ENCODE peak calls at places on chromosomes 13 and 19, in nine cellular contexts. S, J, D, H, Z, T, O, U and N are unnamed samples.

GRCh38 chr13:34340534-34340933 is 522.6 kb downstream of the RFC3 start:
- DNase-seq in D (peak), Z (no peak), U (no peak), O (no peak), S (no peak), H (no peak), J (no peak), T (no peak), N (no peak)

GRCh38 chr19:31054430-31054829 is 294.8 kb downstream of the TSHZ3 start:
- DNase-seq in U (no peak), H (no peak), J (no peak), S (peak), Z (peak), T (no peak), O (peak), D (peak), N (no peak)

GRCh38 chr19:27740396-27740795 is 1472.6 kb downstream of the UQCRFS1 start:
- DNase-seq in D (peak), S (no peak), H (no peak), U (no peak), T (no peak), O (no peak), Z (no peak), J (peak), N (no peak)

GRCh38 chr13:20182231-20182846 is 10.4 kb downstream of the GJB2 start:
- DNase-seq in J (no peak), T (no peak), U (peak), O (no peak), Z (no peak), D (peak), S (peak), H (peak), N (no peak)

GRCh38 chr19:39150807-39151206 is 25.2 kb downstream of the PAK4 start:
- DNase-seq in U (no peak), Z (no peak), D (no peak), H (no peak), S (no peak), T (no peak), O (no peak), J (no peak), N (no peak)

GRCh38 chr19:55437410-55437809 is 5.7 kb downstream of the SHISA7 start:
- DNase-seq in H (no peak), S (peak), U (no peak), D (peak), O (no peak), J (no peak), Z (no peak), T (peak), N (no peak)

GRCh38 chr13:20492036-20492435 is 33.6 kb downstream of the CRYL1 start:
- DNase-seq in D (no peak), O (no peak), H (no peak), Z (no peak), S (no peak), J (no peak), U (no peak), T (no peak), N (no peak)

GRCh38 chr19:44071824-44072542 is at the start of gene ZNF284:
- DNase-seq in T (peak), D (peak), O (peak), H (peak), U (peak), S (peak), J (peak), Z (peak), N (peak)

GRCh38 chr19:1467512-1468273 is 11.3 kb downstream of the C19orf25 start:
- DNase-seq in O (no peak), S (no peak), Z (no peak), U (no peak), D (no peak), T (peak), H (no peak), J (no peak), N (no peak)

GRCh38 chr19:16571689-16572331 is 405 bp downstream of the SLC35E1 start:
- DNase-seq in S (no peak), T (no peak), Z (peak), U (no peak), J (no peak), D (peak), O (no peak), H (no peak), N (no peak)

GRCh38 chr13:76271728-76272232 is 614.4 kb downstream of the KCTD12 start:
- DNase-seq in U (no peak), D (no peak), H (no peak), S (no peak), O (no peak), Z (no peak), T (no peak), J (no peak), N (no peak)

GRCh38 chr13:74251778-74252519 is 117.7 kb upstream of the KLF12 start:
- DNase-seq in T (no peak), U (no peak), H (no peak), S (no peak), J (no peak), Z (no peak), D (no peak), O (no peak), N (no peak)

GRCh38 chr13:32723987-32724386 is 137.7 kb downstream of the PDS5B start:
- DNase-seq in O (no peak), T (no peak), U (no peak), D (no peak), S (no peak), H (no peak), J (no peak), Z (no peak), N (no peak)

GRCh38 chr13:112849500-112849899 is 119.5 kb upstream of the MCF2L start:
- DNase-seq in Z (no peak), O (no peak), S (no peak), J (peak), D (no peak), U (no peak), T (no peak), H (no peak), N (peak)

GRCh38 chr13:98650376-98651107 is 73.6 kb upstream of the STK24 start:
- DNase-seq in T (no peak), J (no peak), S (no peak), H (no peak), O (no peak), D (peak), U (no peak), Z (peak), N (no peak)

GRCh38 chr19:56066152-56067023 is 54.7 kb downstream of the ZNF787 start:
- DNase-seq in T (peak), U (no peak), J (no peak), O (no peak), H (no peak), Z (peak), D (peak), S (peak), N (peak)

GRCh38 chr13:51801631-51802099 is 2.3 kb downstream of the DHRS12 start:
- DNase-seq in T (peak), O (no peak), H (peak), S (peak), Z (peak), J (no peak), D (peak), U (no peak), N (peak)

GRCh38 chr19:35879770-35880317 is 11.5 kb downstream of the APLP1 start:
- DNase-seq in O (peak), H (peak), Z (peak), U (no peak), T (peak), S (peak), J (peak), D (peak), N (peak)

GRCh38 chr19:17248011-17248776 is 2.5 kb upstream of the NR2F6 start:
- DNase-seq in D (peak), Z (peak), H (no peak), S (no peak), J (no peak), T (peak), U (no peak), O (no peak), N (no peak)

GRCh38 chr13:66459143-66459542 is 771.0 kb downstream of the PCDH9 start:
- DNase-seq in J (no peak), O (no peak), Z (no peak), D (no peak), T (no peak), U (no peak), S (no peak), H (no peak), N (no peak)

GRCh38 chr13:40517486-40518311 is 148.7 kb downstream of the FOXO1 start:
- DNase-seq in T (no peak), O (no peak), Z (no peak), H (no peak), S (no peak), J (no peak), D (no peak), U (peak), N (no peak)

GRCh38 chr13:41293272-41293671 is 17.8 kb upstream of the NAA16 start:
- DNase-seq in Z (no peak), D (no peak), U (no peak), J (no peak), S (no peak), O (no peak), H (no peak), T (no peak), N (no peak)

GRCh38 chr13:113490496-113491417 is at the start of gene DCUN1D2:
- DNase-seq in J (peak), U (peak), Z (peak), S (peak), H (peak), D (peak), T (peak), O (peak), N (peak)

GRCh38 chr19:48795055-48795854 is 15.6 kb downstream of the BCAT2 start:
- DNase-seq in S (peak), O (peak), U (peak), T (peak), J (peak), Z (peak), H (peak), D (peak), N (peak)

GRCh38 chr19:9793051-9793591 is 24.6 kb upstream of the ZNF846 start:
- DNase-seq in U (no peak), S (no peak), Z (peak), J (peak), T (peak), O (no peak), D (peak), H (peak), N (peak)

GRCh38 chr19:1446713-1447564 is 3.0 kb upstream of the APC2 start:
- DNase-seq in H (no peak), D (no peak), Z (no peak), U (no peak), O (no peak), J (no peak), S (no peak), T (peak), N (no peak)

GRCh38 chr13:108987488-108987887 is 358.1 kb downstream of the MYO16 start:
- DNase-seq in S (no peak), J (no peak), T (no peak), D (no peak), Z (no peak), O (no peak), U (no peak), H (no peak), N (no peak)

GRCh38 chr13:71964491-71965108 is 97.6 kb upstream of the DACH1 start:
- DNase-seq in H (no peak), J (no peak), O (no peak), D (no peak), S (no peak), T (no peak), Z (no peak), U (no peak), N (no peak)

GRCh38 chr13:30718661-30719520 is 16.5 kb upstream of the ALOX5AP start:
- DNase-seq in H (no peak), O (no peak), T (no peak), J (no peak), S (peak), D (no peak), Z (no peak), U (no peak), N (no peak)

GRCh38 chr13:108897955-108898354 is 268.5 kb downstream of the MYO16 start:
- DNase-seq in D (no peak), J (no peak), T (no peak), H (no peak), S (no peak), O (no peak), U (no peak), Z (no peak), N (no peak)

GRCh38 chr19:16001481-16002312 is 52.9 kb downstream of the OR10H4 start:
- DNase-seq in O (no peak), H (peak), S (no peak), Z (peak), D (no peak), J (no peak), U (peak), T (peak), N (no peak)

GRCh38 chr13:24877531-24877930 is 113.6 kb downstream of the RNF17 start:
- DNase-seq in S (no peak), U (no peak), J (no peak), H (no peak), T (no peak), O (no peak), D (no peak), Z (no peak), N (no peak)
- TF ChIP-seq EP300 in S (no peak), U (no peak), J (no peak), H (no peak), T (no peak), O (no peak), D (no peak), Z (no peak), N (no peak)

GRCh38 chr19:10915511-10916091 is 12.8 kb downstream of the YIPF2 start:
- DNase-seq in S (no peak), O (no peak), H (peak), U (no peak), J (peak), Z (no peak), D (peak), T (no peak), N (no peak)
- TF ChIP-seq EP300 in S (no peak), O (no peak), H (no peak), U (no peak), J (no peak), Z (no peak), D (no peak), T (no peak), N (no peak)

DNA sequence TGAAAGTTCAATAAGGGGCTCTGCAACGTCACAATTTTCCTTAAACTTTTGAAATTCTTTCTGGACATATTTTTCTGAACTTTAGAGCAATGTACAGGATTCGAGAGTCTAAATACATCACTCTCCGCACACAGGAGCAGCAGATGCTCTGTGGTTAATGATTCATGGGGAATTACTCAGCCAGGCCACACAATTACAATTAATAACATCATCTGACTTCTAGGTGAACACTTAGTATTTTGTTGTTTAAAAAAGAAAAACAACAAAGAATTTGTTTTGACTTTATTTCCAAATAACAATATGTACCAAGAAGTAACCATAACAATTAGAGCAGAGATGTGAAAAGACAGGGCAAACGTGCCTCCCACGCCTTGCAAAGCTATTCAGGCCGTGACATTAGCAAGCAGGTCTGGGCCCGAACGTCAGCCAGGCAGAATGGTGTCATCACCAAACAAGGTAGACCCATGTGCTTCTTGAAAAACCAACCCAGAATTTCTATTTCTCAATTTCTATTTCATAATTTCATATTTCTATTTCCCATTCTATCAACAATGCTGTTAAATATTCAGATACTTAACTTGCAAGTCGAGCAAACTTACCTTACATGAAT is 236.3 kb downstream of the COL4A1 start:
- DNase-seq in U (no peak), T (no peak), Z (no peak), J (no peak), O (no peak), H (no peak), S (no peak), D (no peak), N (no peak)
- TF ChIP-seq EP300 in U (no peak), T (no peak), Z (no peak), J (no peak), O (no peak), H (no peak), S (no peak), D (no peak), N (no peak)

DNA sequence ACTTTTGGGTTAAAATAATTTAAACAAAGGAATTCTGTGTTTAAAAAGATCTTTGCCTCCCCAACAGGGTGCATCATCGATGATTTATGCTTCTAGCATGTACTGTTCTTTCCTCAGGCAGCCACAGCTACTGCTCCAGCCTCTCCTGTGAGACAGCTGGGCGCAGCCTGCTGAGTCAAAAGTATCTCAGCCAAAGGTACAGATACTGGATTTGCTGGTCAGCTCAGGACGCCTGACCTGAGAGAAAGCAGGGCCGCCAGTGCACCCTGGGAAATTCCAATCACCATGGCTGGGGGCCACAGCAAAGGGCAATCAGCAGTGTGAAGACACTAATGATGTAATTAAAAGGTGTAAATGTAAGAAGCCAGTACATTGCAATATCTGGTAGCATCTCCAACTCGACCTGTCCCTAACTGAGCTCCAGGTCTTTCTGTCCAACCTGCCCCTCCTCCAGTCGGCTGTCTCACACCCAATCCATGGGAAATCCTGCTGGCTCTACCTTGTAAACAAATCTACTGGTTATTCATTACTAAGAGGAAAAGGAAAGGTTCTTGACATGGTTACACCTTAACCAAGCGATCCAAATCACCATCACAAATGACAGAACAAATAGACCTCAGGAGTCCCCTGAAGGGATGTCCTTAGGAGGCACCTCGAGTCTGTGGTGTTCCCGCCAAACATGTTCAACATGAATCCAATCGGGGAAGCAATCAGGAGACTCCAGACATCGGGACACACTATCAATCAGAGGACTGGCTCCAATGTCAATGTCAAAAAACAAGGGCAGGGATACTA is 7.3 kb downstream of the OPA3 start:
- DNase-seq in T (peak), J (no peak), H (no peak), Z (peak), D (peak), O (no peak), U (no peak), S (peak), N (peak)
- TF ChIP-seq EP300 in T (no peak), J (no peak), H (no peak), Z (no peak), D (no peak), O (no peak), U (no peak), S (peak), N (no peak)